ENCODE peak calls at places on chromosomes 3 and 15, in nine cellular contexts. E is AG08395, C is non-pigmented ciliary epithelial cell, Y is Right ventricle myocardium superior, V is PC-3, B is iris pigment epithelial cell, F is H4, R is HCEC 1CT, H is psoas muscle. W is an unnamed sample.

GRCh38 chr15:87829651-87830050 is 426.9 kb downstream of the NTRK3 start:
- DNase-seq in H (peak; percentile 57), F (no peak), C (no peak), R (no peak), V (no peak), Y (peak; percentile 62), B (no peak), E (no peak), W (no peak)

GRCh38 chr3:185089343-185089742 is 63.5 kb downstream of the C3orf70 start:
- DNase-seq in V (peak; percentile 25), E (peak; percentile 37), B (peak; percentile 61), F (no peak), Y (no peak), R (peak; percentile 15), C (peak; percentile 31), H (no peak), W (peak; percentile 11)

GRCh38 chr3:146133436-146133835 is 27.5 kb downstream of the PLOD2 start:
- DNase-seq in C (no peak), R (no peak), E (no peak), Y (no peak), V (no peak), B (no peak), F (no peak), H (no peak), W (peak; percentile 40)

GRCh38 chr3:139324456-139324855 is 19.4 kb upstream of the MRPS22 start:
- DNase-seq in C (no peak), Y (no peak), B (no peak), V (no peak), R (no peak), F (no peak), H (no peak), E (no peak), W (no peak)

GRCh38 chr3:49025005-49025792 is 3.3 kb downstream of the NDUFAF3 start:
- DNase-seq in R (no peak), V (no peak), B (no peak), E (no peak), Y (no peak), F (no peak), C (no peak), H (peak; percentile 50), W (no peak)

GRCh38 chr3:126022741-126023359 is 53.9 kb downstream of the ROPN1B start:
- DNase-seq in F (no peak), R (no peak), V (no peak), C (no peak), H (no peak), B (no peak), Y (no peak), E (no peak), W (no peak)

GRCh38 chr15:40787344-40787841 is 17.6 kb downstream of the C15orf62 start:
- DNase-seq in H (peak; percentile 47), E (peak; percentile 63), Y (no peak), R (peak; percentile 38), V (peak; percentile 98), C (peak; percentile 55), F (peak; percentile 69), B (peak; percentile 80), W (peak; percentile 78)

GRCh38 chr3:44913868-44914468 is 39.6 kb downstream of the TGM4 start:
- DNase-seq in R (peak; percentile 68), Y (peak; percentile 76), C (peak; percentile 31), F (peak; percentile 41), H (peak; percentile 72), V (peak; percentile 87), E (peak; percentile 82), B (peak; percentile 61), W (peak; percentile 78)

GRCh38 chr15:76337739-76338554 is 1.4 kb downstream of the ISL2 start:
- DNase-seq in C (no peak), B (no peak), H (no peak), Y (no peak), F (no peak), V (no peak), E (no peak), R (no peak), W (no peak)

W was measured in fibroblast of pulmonary artery.